ENCODE peak calls at places on chromosomes 4 and X, in four cellular contexts. P is NCI-H187 treated with DMSO at 0.1 percent for 48 hours, E is H54, Z is psoas muscle. T is an unnamed sample.

GRCh38 chr4:174119818-174120217 is 163.6 kb downstream of the FBXO8 start:
- DNase-seq in P (no peak), E (no peak), Z (no peak), T (no peak)

GRCh38 chr4:7561557-7561956 is 126.8 kb upstream of the PSAPL1 start:
- DNase-seq in P (no peak), E (no peak), Z (no peak), T (no peak)

GRCh38 chr4:14218641-14219040 is 591.1 kb upstream of the BOD1L1 start:
- DNase-seq in P (no peak), E (no peak), Z (no peak), T (no peak)

GRCh38 chr4:87071401-87071800 is 136.6 kb downstream of the AFF1 start:
- DNase-seq in P (no peak), E (no peak), Z (no peak), T (no peak)

GRCh38 chrX:53290441-53291041 is 9.2 kb upstream of the IQSEC2 start:
- DNase-seq in P (no peak), E (no peak), Z (peak), T (no peak)

GRCh38 chr4:71210831-71211230 is 128.0 kb upstream of the SLC4A4 start:
- DNase-seq in P (no peak), E (no peak), Z (no peak), T (no peak)

GRCh38 chr4:33226783-33227182 is 2506.6 kb downstream of the PCDH7 start:
- DNase-seq in P (no peak), E (no peak), Z (no peak), T (no peak)

GRCh38 chr4:187103351-187103750 is 379.7 kb upstream of the FAT1 start:
- DNase-seq in P (no peak), E (no peak), Z (no peak), T (no peak)

GRCh38 chrX:153411988-153412574 is 809 bp downstream of the ZFP92 start:
- DNase-seq in P (peak), E (no peak), Z (peak), T (no peak)

GRCh38 chr4:184462724-184463123 is 11.6 kb downstream of the IRF2 start:
- DNase-seq in P (no peak), E (no peak), Z (no peak), T (no peak)

GRCh38 chr4:168432419-168433146 is 47.7 kb downstream of the DDX60L start:
- DNase-seq in P (no peak), E (no peak), Z (no peak), T (no peak)

GRCh38 chr4:41160010-41160789 is 54.1 kb downstream of the APBB2 start:
- DNase-seq in P (no peak), E (peak), Z (no peak), T (peak)

GRCh38 chrX:41653125-41653524 is 35.6 kb upstream of the GPR34 start:
- DNase-seq in P (no peak), E (no peak), Z (no peak), T (no peak)

GRCh38 chr4:189773909-189774308 is 166.8 kb upstream of the FRG1 start:
- DNase-seq in P (no peak), E (no peak), Z (no peak), T (peak)

GRCh38 chr4:63580796-63581475 is 828.3 kb downstream of the TECRL start:
- DNase-seq in P (no peak), E (no peak), Z (no peak), T (no peak)

GRCh38 chr4:26273308-26273980 is 47.4 kb upstream of the RBPJ start:
- DNase-seq in P (no peak), E (no peak), Z (no peak), T (no peak)

GRCh38 chr4:1517592-1518411 is 111.6 kb upstream of the NKX1-1 start:
- DNase-seq in P (no peak), E (no peak), Z (peak), T (no peak)

GRCh38 chr4:122687450-122688121 is 44.9 kb upstream of the BBS12 start:
- DNase-seq in P (no peak), E (no peak), Z (no peak), T (no peak)

GRCh38 chr4:175054980-175055379 is 136.8 kb downstream of the ADAM29 start:
- DNase-seq in P (no peak), E (no peak), Z (no peak), T (no peak)

GRCh38 chrX:155923200-155923599 is 42.1 kb downstream of the VAMP7 start:
- DNase-seq in P (no peak), E (no peak), Z (no peak), T (no peak)

GRCh38 chrX:108165349-108166111 is 74.0 kb downstream of the ATG4A start:
- DNase-seq in P (no peak), E (peak), Z (no peak), T (peak)

GRCh38 chr4:124757121-124757520 is 44.6 kb upstream of the ANKRD50 start:
- DNase-seq in P (no peak), E (no peak), Z (no peak), T (no peak)

GRCh38 chr4:128558896-128559669 is 250.4 kb upstream of the JADE1 start:
- DNase-seq in P (no peak), E (no peak), Z (no peak), T (no peak)

GRCh38 chrX:29024813-29025342 is 437.6 kb downstream of the IL1RAPL1 start:
- DNase-seq in P (no peak), E (no peak), Z (no peak), T (no peak)

GRCh38 chrX:132609449-132609848 is 120.6 kb upstream of the MBNL3 start:
- DNase-seq in P (no peak), E (no peak), Z (no peak), T (no peak)

GRCh38 chr4:27728892-27729291 is 868.3 kb downstream of the STIM2 start:
- DNase-seq in P (no peak), E (no peak), Z (no peak), T (no peak)

GRCh38 chrX:130704053-130705038 is 198.7 kb downstream of the ENOX2 start:
- DNase-seq in P (no peak), E (no peak), Z (no peak), T (peak)

GRCh38 chrX:34901761-34902160 is 40.8 kb upstream of the FAM47B start:
- DNase-seq in P (no peak), E (no peak), Z (no peak), T (no peak)

GRCh38 chrX:24405959-24406358 is 45.5 kb downstream of the SUPT20HL1 start:
- DNase-seq in P (no peak), E (no peak), Z (no peak), T (no peak)